ENCODE peak calls at places on chromosomes 13 and 19, in four cellular contexts. S, C, N and T are unnamed samples.

GRCh38 chr19:48481191-48481500 is 12.0 kb downstream of the CYTH2 start:
- DNase-seq in C (no peak), N (no peak), S (no peak), T (no peak)

GRCh38 chr13:41145136-41145908 is 12.7 kb upstream of the KBTBD6 start:
- DNase-seq in N (no peak), S (no peak), C (no peak), T (no peak)

GRCh38 chr19:48967346-48968178 is 2.5 kb downstream of the FTL start:
- DNase-seq in C (no peak), N (no peak), S (peak), T (peak)

GRCh38 chr19:40266912-40267600 is 18.1 kb downstream of the AKT2 start:
- DNase-seq in S (no peak), N (no peak), C (no peak), T (no peak)

GRCh38 chr13:102798653-102799543 is at the start of the genes BIVM and POGLUT2:
- DNase-seq in N (peak), C (peak), S (peak), T (peak)

GRCh38 chr19:53577968-53578367 is 40.0 kb downstream of the ZNF331 start:
- DNase-seq in N (no peak), S (no peak), C (no peak), T (no peak)

GRCh38 chr13:100089633-100090032 is 740 bp downstream of the PCCA start:
- DNase-seq in C (no peak), S (no peak), N (no peak), T (peak)

GRCh38 chr19:737591-738093 is 13.3 kb upstream of the MISP start:
- DNase-seq in N (peak), C (no peak), S (peak), T (peak)

GRCh38 chr13:52450012-52450792 is at the start of gene VPS36:
- DNase-seq in S (peak), N (peak), C (peak), T (peak)

GRCh38 chr13:113192279-113192678 is 16.2 kb downstream of the PCID2 start:
- DNase-seq in S (no peak), N (no peak), C (no peak), T (no peak)

GRCh38 chr13:106440846-106441245 is 94.6 kb downstream of the EFNB2 start:
- DNase-seq in N (no peak), S (no peak), C (no peak), T (no peak)

DNA sequence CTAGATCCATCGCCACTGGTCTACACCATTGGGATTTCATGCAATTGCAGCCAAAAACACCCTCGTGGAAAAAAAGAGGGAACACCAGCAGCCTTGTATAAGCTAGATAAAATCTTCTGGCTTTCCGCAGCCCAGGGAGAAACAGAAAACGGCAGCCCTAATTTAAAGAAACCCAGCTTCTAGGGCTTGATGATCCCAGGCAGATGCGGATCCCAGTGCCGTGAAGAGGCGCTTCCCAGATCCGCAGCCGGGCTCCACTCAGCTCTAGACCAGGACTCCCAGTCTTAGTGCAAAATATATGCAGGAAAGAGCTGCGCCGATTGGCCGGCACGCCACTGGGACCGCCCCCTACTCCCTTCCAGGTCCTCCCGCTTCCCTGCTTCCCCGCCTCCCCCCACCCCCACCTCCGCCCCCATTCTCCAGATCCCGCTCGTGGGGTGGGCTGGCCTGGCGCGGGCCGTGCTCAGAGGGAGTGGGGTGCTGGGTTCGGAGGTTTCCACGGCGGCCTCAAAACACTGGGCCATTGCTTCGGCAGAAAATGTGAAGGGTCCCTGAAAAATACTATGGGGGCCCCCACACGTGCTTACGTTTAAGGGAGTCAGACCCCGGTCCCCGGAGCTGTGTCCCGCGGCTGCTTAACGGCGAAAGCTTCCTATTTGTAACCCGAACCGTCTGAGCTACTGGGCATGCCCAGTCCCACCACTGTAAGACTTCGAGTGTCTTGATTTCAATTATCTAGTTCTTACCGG is 63.1 kb downstream of the SERP2 start:
- DNase-seq in S (peak), C (peak), N (peak), T (peak)
- H2BK12ac ChIP-seq in S (no peak), C (no peak), N (peak), T (no peak)

GRCh38 chr13:50127726-50128291 is 112.6 kb downstream of the KCNRG start:
- DNase-seq in C (peak), S (peak), N (no peak), T (no peak)
- H3K9ac ChIP-seq in C (no peak), S (no peak), N (no peak), T (peak)

GRCh38 chr13:24271231-24271610 is 38.2 kb upstream of the C1QTNF9 start:
- DNase-seq in S (no peak), C (no peak), N (no peak), T (no peak)
- H2BK15ac ChIP-seq in S (no peak), C (no peak), N (no peak), T (no peak)

GRCh38 chr19:11089254-11090013 is at the start of gene LDLR:
- DNase-seq in S (peak), C (peak), N (peak), T (peak)
- H2BK12ac ChIP-seq in S (peak), C (peak), N (peak), T (peak)

GRCh38 chr19:42280761-42281174 is 11.7 kb downstream of the CIC start:
- DNase-seq in N (no peak), S (no peak), C (no peak), T (peak)

GRCh38 chr19:42282810-42283247 is 13.8 kb downstream of the CIC start:
- DNase-seq in S (no peak), C (no peak), N (no peak), T (no peak)

GRCh38 chr19:42281175-42282035 is 12.4 kb downstream of the CIC start:
- DNase-seq in C (peak), N (no peak), S (peak), T (peak)

GRCh38 chr19:42283248-42284065 is 14.4 kb downstream of the CIC start:
- DNase-seq in S (peak), C (peak), N (no peak), T (peak)

GRCh38 chr19:42282036-42282762 is 13.1 kb downstream of the CIC start:
- DNase-seq in C (no peak), S (no peak), N (no peak), T (peak)
- H3K9ac ChIP-seq in C (peak), S (no peak), N (no peak), T (peak)

GRCh38 chr13:39566216-39566869 is 36.6 kb downstream of the LHFPL6 start:
- DNase-seq in S (no peak), C (no peak), N (no peak), T (no peak)
- H2BK15ac ChIP-seq in S (no peak), C (no peak), N (no peak), T (peak)

DNA sequence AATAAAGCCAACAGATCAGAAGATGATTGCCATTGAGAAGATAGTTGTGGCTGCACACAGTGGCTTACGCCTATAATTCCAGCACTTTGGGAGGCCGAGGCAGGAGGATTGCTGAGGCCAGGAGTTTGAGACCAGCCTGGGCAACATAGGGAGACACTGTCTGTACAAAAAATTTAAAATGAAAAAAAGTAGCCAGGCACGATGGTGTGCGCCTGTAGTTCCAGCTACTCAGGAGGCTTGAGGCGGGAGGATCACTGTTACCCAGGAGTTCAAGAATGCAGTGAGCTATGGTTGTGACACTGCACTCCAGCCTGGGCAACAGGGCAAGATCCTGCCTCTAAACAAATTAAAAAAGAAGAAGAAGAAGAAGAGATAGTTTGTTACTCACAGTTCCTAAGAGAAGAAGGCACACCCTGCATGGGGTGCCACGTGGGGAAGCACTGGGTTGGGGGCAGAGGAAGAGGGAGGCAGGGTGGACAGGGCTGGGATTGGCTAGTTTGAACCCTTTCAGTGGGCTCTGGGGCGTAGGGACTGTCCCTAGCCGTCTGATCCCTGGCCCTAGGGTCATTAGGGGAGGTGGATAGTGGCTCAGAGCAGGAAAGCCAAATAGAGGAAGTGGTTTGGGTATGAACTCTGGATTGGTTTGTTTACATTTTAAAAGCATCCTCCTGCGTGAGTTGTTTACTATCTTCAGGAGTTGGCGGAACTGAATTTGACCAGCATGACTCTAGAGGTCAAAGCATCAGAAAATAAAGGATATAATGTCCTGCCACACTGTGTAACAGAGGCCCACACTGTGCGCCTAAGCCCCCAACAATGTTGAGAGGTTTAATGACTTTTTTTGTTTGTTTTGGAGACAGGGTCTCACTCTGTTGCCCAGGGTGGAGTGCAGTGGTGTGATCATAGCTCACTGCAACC is 60.5 kb upstream of the MEDAG start:
- DNase-seq in S (no peak), C (no peak), N (no peak), T (peak)
- H2BK12ac ChIP-seq in S (no peak), C (no peak), N (no peak), T (peak)